ENCODE peak calls at places on chromosomes 5 and 9, in seven cellular contexts. One of them, this sample, is unnamed.

GRCh38 chr9:19113964-19114679 is 11.4 kb upstream of the HAUS6 start:
- DNase-seq in H1: no peak
- DNase-seq in HCT116: no peak
- DNase-seq in SK-N-SH: no peak
- DNase-seq in K562: no peak
- DNase-seq in HepG2: no peak
- DNase-seq in GM12878: no peak
- DNase-seq in this sample: no peak

GRCh38 chr5:142506046-142506445 is 179.8 kb downstream of the FGF1 start:
- DNase-seq in H1: no peak
- DNase-seq in HepG2: no peak
- DNase-seq in K562: no peak
- DNase-seq in SK-N-SH: no peak
- DNase-seq in HCT116: no peak
- DNase-seq in GM12878: no peak
- DNase-seq in this sample: no peak

GRCh38 chr5:1568201-1568979 is 44.6 kb upstream of the LPCAT1 start:
- DNase-seq in GM12878: no peak
- DNase-seq in H1: no peak
- DNase-seq in SK-N-SH: no peak
- DNase-seq in HCT116: no peak
- DNase-seq in HepG2: peak; percentile 95
- DNase-seq in K562: no peak
- DNase-seq in this sample: no peak

GRCh38 chr9:38339496-38339895 is 53.0 kb upstream of the ALDH1B1 start:
- DNase-seq in H1: no peak
- DNase-seq in SK-N-SH: no peak
- DNase-seq in HCT116: no peak
- DNase-seq in K562: no peak
- DNase-seq in GM12878: no peak
- DNase-seq in HepG2: no peak
- DNase-seq in this sample: no peak

GRCh38 chr9:129932303-129933151 is 97.3 kb downstream of the USP20 start:
- DNase-seq in SK-N-SH: peak; percentile 8
- DNase-seq in H1: no peak
- DNase-seq in HepG2: no peak
- DNase-seq in HCT116: no peak
- DNase-seq in K562: peak; percentile 16
- DNase-seq in GM12878: peak; percentile 47
- DNase-seq in this sample: no peak

GRCh38 chr5:149062371-149063016 is 368 bp downstream of the SH3TC2 start:
- DNase-seq in HCT116: peak; percentile 83
- DNase-seq in H1: no peak
- DNase-seq in SK-N-SH: no peak
- DNase-seq in K562: no peak
- DNase-seq in HepG2: peak; percentile 34
- DNase-seq in GM12878: no peak
- DNase-seq in this sample: no peak

GRCh38 chr5:131302506-131302905 is 38.7 kb downstream of the CDC42SE2 start:
- DNase-seq in K562: no peak
- DNase-seq in HCT116: no peak
- DNase-seq in H1: no peak
- DNase-seq in HepG2: no peak
- DNase-seq in SK-N-SH: no peak
- DNase-seq in GM12878: no peak
- DNase-seq in this sample: no peak

GRCh38 chr5:66805514-66806430 is 209.6 kb downstream of the MAST4 start:
- DNase-seq in HepG2: no peak
- DNase-seq in H1: no peak
- DNase-seq in SK-N-SH: no peak
- DNase-seq in GM12878: no peak
- DNase-seq in HCT116: no peak
- DNase-seq in K562: no peak
- DNase-seq in this sample: no peak

GRCh38 chr9:133849076-133849670 is 111.0 kb upstream of the SARDH start:
- DNase-seq in GM12878: no peak
- DNase-seq in K562: no peak
- DNase-seq in H1: no peak
- DNase-seq in SK-N-SH: no peak
- DNase-seq in HepG2: no peak
- DNase-seq in HCT116: no peak
- DNase-seq in this sample: no peak

GRCh38 chr9:2032234-2032633 is 17.1 kb downstream of the SMARCA2 start:
- DNase-seq in K562: peak; percentile 40
- DNase-seq in HepG2: no peak
- DNase-seq in HCT116: no peak
- DNase-seq in GM12878: no peak
- DNase-seq in H1: no peak
- DNase-seq in SK-N-SH: no peak
- DNase-seq in this sample: no peak

GRCh38 chr5:10699281-10699874 is 61.7 kb downstream of the DAP start:
- DNase-seq in GM12878: no peak
- DNase-seq in SK-N-SH: no peak
- DNase-seq in HCT116: no peak
- DNase-seq in HepG2: no peak
- DNase-seq in K562: no peak
- DNase-seq in H1: no peak
- DNase-seq in this sample: no peak

GRCh38 chr9:34374905-34375552 is 1.7 kb downstream of the MYORG start:
- DNase-seq in HCT116: no peak
- DNase-seq in K562: no peak
- DNase-seq in GM12878: no peak
- DNase-seq in HepG2: peak; percentile 94
- DNase-seq in SK-N-SH: no peak
- DNase-seq in H1: no peak
- DNase-seq in this sample: no peak

GRCh38 chr9:70261131-70261870 is 2.5 kb downstream of the SMC5 start:
- DNase-seq in HepG2: no peak
- DNase-seq in HCT116: no peak
- DNase-seq in K562: no peak
- DNase-seq in H1: no peak
- DNase-seq in GM12878: no peak
- DNase-seq in SK-N-SH: no peak
- DNase-seq in this sample: no peak

GRCh38 chr9:131728546-131728910 is 11.3 kb downstream of the RAPGEF1 start:
- DNase-seq in GM12878: no peak
- DNase-seq in K562: no peak
- DNase-seq in HCT116: no peak
- DNase-seq in HepG2: no peak
- DNase-seq in SK-N-SH: no peak
- DNase-seq in H1: no peak
- DNase-seq in this sample: no peak

GRCh38 chr5:124981901-124982300 is 235.5 kb upstream of the ZNF608 start:
- DNase-seq in H1: no peak
- DNase-seq in HCT116: no peak
- DNase-seq in SK-N-SH: no peak
- DNase-seq in K562: no peak
- DNase-seq in HepG2: peak; percentile 6
- DNase-seq in GM12878: no peak
- DNase-seq in this sample: no peak

GRCh38 chr5:1445895-1446601 is 808 bp upstream of the SLC6A3 start:
- DNase-seq in K562: no peak
- DNase-seq in H1: no peak
- DNase-seq in GM12878: no peak
- DNase-seq in HCT116: no peak
- DNase-seq in HepG2: no peak
- DNase-seq in SK-N-SH: no peak
- DNase-seq in this sample: no peak

GRCh38 chr5:151719228-151719861 is 32.6 kb upstream of the SPARC start:
- DNase-seq in K562: no peak
- DNase-seq in H1: no peak
- DNase-seq in GM12878: no peak
- DNase-seq in HepG2: peak; percentile 51
- DNase-seq in SK-N-SH: no peak
- DNase-seq in HCT116: no peak
- DNase-seq in this sample: no peak

GRCh38 chr5:159682623-159683022 is 233.7 kb upstream of the ADRA1B start:
- DNase-seq in H1: no peak
- DNase-seq in SK-N-SH: no peak
- DNase-seq in HCT116: peak; percentile 12
- DNase-seq in GM12878: no peak
- DNase-seq in K562: no peak
- DNase-seq in HepG2: no peak
- DNase-seq in this sample: no peak

GRCh38 chr9:135152608-135153337 is 65.3 kb downstream of the OLFM1 start:
- DNase-seq in GM12878: no peak
- DNase-seq in K562: peak; percentile 63
- DNase-seq in HCT116: peak; percentile 19
- DNase-seq in HepG2: peak; percentile 7
- DNase-seq in H1: peak; percentile 27
- DNase-seq in SK-N-SH: peak; percentile 59
- DNase-seq in this sample: no peak

GRCh38 chr5:64003966-64004365 is 41.7 kb upstream of the HTR1A start:
- DNase-seq in SK-N-SH: no peak
- DNase-seq in K562: no peak
- DNase-seq in GM12878: no peak
- DNase-seq in HepG2: no peak
- DNase-seq in H1: no peak
- DNase-seq in HCT116: no peak
- DNase-seq in this sample: no peak

GRCh38 chr5:3414371-3414770 is 181.3 kb upstream of the IRX1 start:
- DNase-seq in GM12878: no peak
- DNase-seq in H1: no peak
- DNase-seq in SK-N-SH: no peak
- DNase-seq in HepG2: no peak
- DNase-seq in K562: no peak
- DNase-seq in HCT116: no peak
- DNase-seq in this sample: no peak

GRCh38 chr5:58466939-58467338 is 7.1 kb upstream of the PLK2 start:
- DNase-seq in H1: no peak
- DNase-seq in K562: no peak
- DNase-seq in GM12878: no peak
- DNase-seq in HCT116: no peak
- DNase-seq in SK-N-SH: no peak
- DNase-seq in HepG2: no peak
- DNase-seq in this sample: no peak

DNA sequence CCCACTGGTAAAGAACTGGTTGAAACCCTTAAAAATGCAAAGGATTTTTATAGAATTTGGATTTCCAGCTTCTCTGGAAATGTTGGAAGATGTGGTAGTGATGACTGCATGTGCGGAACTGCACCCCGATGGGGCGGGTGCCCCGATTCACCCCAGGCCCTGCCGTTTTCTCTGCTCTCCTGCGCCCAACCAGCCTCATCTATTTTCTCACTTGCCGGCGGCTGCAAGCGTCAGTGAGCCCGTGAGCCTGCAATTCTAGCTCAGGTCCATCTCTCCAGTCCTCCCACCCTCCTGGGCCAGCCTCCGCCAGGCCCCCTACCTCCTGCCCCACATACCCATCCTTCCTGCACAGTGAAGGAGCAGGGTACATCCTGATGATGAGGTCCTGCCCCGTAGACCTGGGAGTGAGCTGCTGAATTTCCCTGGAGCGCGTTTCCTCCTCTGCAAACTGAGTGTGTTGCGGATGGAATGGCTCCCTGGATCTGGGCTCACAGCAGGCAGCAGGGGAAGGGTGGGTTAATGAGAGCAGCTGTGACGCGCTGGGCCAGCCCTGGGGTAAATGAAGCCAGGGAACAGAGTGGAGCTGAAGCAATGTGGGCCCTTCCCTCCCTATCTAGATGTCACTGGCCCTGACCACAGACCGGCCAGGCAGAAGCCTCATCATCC is 45.9 kb upstream of the PHYKPL start:
- DNase-seq in K562: no peak
- DNase-seq in HepG2: no peak
- DNase-seq in GM12878: no peak
- DNase-seq in SK-N-SH: peak; percentile 49
- DNase-seq in HCT116: no peak
- DNase-seq in H1: no peak
- DNase-seq in this sample: no peak
- TF ChIP-seq SIN3A in K562: no peak
- TF ChIP-seq SIN3A in HepG2: no peak
- TF ChIP-seq SIN3A in GM12878: no peak
- TF ChIP-seq SIN3A in SK-N-SH: no peak
- TF ChIP-seq SIN3A in HCT116: no peak
- TF ChIP-seq SIN3A in H1: no peak
- TF ChIP-seq SIN3A in this sample: no peak

DNA sequence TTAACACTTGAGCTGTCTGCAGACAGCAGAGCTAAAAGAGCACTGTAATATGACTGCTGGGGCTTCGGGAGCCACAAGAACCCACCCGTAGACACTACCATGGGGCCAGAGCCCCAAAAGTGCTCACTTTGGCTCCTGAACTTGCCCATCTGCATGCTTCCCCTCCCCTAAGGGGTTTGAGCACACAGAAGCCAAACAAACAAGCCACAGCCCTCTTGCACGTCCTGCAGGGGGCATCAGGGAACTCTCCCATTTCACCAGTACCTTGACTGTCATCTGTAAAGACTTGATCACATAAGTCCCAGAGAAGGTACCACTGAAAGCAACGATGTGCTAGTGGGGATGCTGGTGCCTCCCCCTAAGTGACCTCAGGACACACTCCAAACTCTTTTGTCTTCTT is 681.8 kb downstream of the SEMA5A start:
- DNase-seq in HCT116: no peak
- DNase-seq in GM12878: no peak
- DNase-seq in H1: peak; percentile 43
- DNase-seq in SK-N-SH: no peak
- DNase-seq in HepG2: no peak
- DNase-seq in K562: no peak
- DNase-seq in this sample: no peak
- TF ChIP-seq CTCF in HCT116: no peak
- TF ChIP-seq CTCF in GM12878: peak; percentile 33
- TF ChIP-seq CTCF in H1: peak; percentile 79
- TF ChIP-seq CTCF in SK-N-SH: peak; percentile 47
- TF ChIP-seq CTCF in HepG2: no peak
- TF ChIP-seq CTCF in K562: no peak
- TF ChIP-seq CTCF in this sample: no peak

DNA sequence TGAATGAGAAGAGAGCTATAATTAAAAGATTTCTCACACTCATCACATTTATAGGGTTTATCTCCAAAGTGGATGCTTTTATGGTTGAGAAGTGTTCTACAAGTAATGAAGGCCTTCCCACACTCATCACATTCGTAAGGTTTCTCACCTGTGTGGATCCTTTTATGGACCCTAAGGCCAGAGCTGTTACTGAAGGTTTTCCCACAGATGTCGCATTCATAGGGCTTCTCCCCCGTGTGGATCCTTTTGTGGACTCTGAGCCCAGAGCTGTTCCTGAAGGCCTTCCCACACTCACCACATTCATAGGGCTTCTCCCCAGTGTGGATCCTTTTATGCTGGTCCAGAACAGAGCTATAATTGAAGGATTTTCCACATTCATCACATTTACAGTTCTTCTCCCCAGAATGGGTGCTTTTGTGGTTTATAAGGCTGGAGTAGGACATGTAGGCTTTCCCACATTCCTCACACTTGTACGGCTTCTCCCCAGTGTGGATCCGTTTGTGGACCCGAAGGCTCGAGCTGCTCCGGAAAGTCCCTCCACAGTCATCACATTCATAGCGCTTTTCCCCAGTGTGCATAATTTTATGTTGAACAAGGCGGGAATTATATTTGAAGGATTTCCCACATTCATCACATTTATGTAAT is 10.5 kb downstream of the ZFP62 start:
- DNase-seq in HCT116: no peak
- DNase-seq in GM12878: no peak
- DNase-seq in H1: no peak
- DNase-seq in K562: no peak
- DNase-seq in SK-N-SH: no peak
- DNase-seq in HepG2: no peak
- DNase-seq in this sample: no peak
- H3K9me3 ChIP-seq in HCT116: peaks cover 35% of the 10 kb centered on the region
- H3K9me3 ChIP-seq in GM12878: peaks cover 40% of the 10 kb centered on the region
- H3K9me3 ChIP-seq in H1: peaks cover 65% of the 10 kb centered on the region
- H3K9me3 ChIP-seq in K562: peaks cover 50% of the 10 kb centered on the region
- H3K9me3 ChIP-seq in SK-N-SH: peaks cover 13% of the 10 kb centered on the region
- H3K9me3 ChIP-seq in HepG2: no peaks in the 10 kb centered on the region
- H3K9me3 ChIP-seq in this sample: peaks cover 85% of the 10 kb centered on the region

GRCh38 chr5:17127743-17128231 is 89.6 kb upstream of the BASP1 start:
- DNase-seq in HepG2: no peak
- DNase-seq in K562: no peak
- DNase-seq in SK-N-SH: no peak
- DNase-seq in GM12878: no peak
- DNase-seq in H1: no peak
- DNase-seq in HCT116: no peak
- DNase-seq in this sample: peak; percentile 87
- TF ChIP-seq SIN3A in HepG2: no peak
- TF ChIP-seq SIN3A in K562: no peak
- TF ChIP-seq SIN3A in SK-N-SH: no peak
- TF ChIP-seq SIN3A in GM12878: no peak
- TF ChIP-seq SIN3A in H1: no peak
- TF ChIP-seq SIN3A in HCT116: no peak
- TF ChIP-seq SIN3A in this sample: no peak